ENCODE peak calls at places on chromosome 13, in seven cellular contexts. One of them, this sample, is unnamed.

GRCh38 chr13:27997904-27998522 is 9.5 kb upstream of the URAD start:
- DNase-seq in AG10803: peak
- DNase-seq in breast epithelium: no peak
- DNase-seq in astrocyte of the cerebellum: no peak
- DNase-seq in tibial nerve: no peak
- DNase-seq in stomach: peak
- DNase-seq in fibroblast of mammary gland: peak
- DNase-seq in this sample: no peak

GRCh38 chr13:105655046-105655445 is 880.4 kb downstream of the EFNB2 start:
- DNase-seq in AG10803: peak
- DNase-seq in breast epithelium: no peak
- DNase-seq in astrocyte of the cerebellum: peak
- DNase-seq in tibial nerve: no peak
- DNase-seq in stomach: no peak
- DNase-seq in fibroblast of mammary gland: peak
- DNase-seq in this sample: no peak

GRCh38 chr13:31731923-31732322 is 7.4 kb upstream of the RXFP2 start:
- DNase-seq in AG10803: no peak
- DNase-seq in breast epithelium: no peak
- DNase-seq in astrocyte of the cerebellum: no peak
- DNase-seq in tibial nerve: no peak
- DNase-seq in stomach: no peak
- DNase-seq in fibroblast of mammary gland: peak
- DNase-seq in this sample: no peak

GRCh38 chr13:87274209-87274819 is 396.9 kb upstream of the SLITRK5 start:
- DNase-seq in AG10803: peak
- DNase-seq in breast epithelium: no peak
- DNase-seq in astrocyte of the cerebellum: peak
- DNase-seq in tibial nerve: no peak
- DNase-seq in stomach: no peak
- DNase-seq in fibroblast of mammary gland: peak
- DNase-seq in this sample: no peak

GRCh38 chr13:21777166-21777565 is 106.3 kb downstream of the FGF9 start:
- DNase-seq in AG10803: no peak
- DNase-seq in breast epithelium: no peak
- DNase-seq in astrocyte of the cerebellum: no peak
- DNase-seq in tibial nerve: no peak
- DNase-seq in stomach: no peak
- DNase-seq in fibroblast of mammary gland: no peak
- DNase-seq in this sample: no peak

GRCh38 chr13:108288741-108289140 is 19.2 kb downstream of the TNFSF13B start:
- DNase-seq in AG10803: no peak
- DNase-seq in breast epithelium: no peak
- DNase-seq in astrocyte of the cerebellum: no peak
- DNase-seq in tibial nerve: no peak
- DNase-seq in stomach: no peak
- DNase-seq in fibroblast of mammary gland: no peak
- DNase-seq in this sample: no peak

GRCh38 chr13:24500977-24501376 is 11.6 kb downstream of the PARP4 start:
- DNase-seq in AG10803: peak
- DNase-seq in breast epithelium: no peak
- DNase-seq in astrocyte of the cerebellum: no peak
- DNase-seq in tibial nerve: no peak
- DNase-seq in stomach: no peak
- DNase-seq in fibroblast of mammary gland: peak
- DNase-seq in this sample: no peak

GRCh38 chr13:27470042-27470830 is 19.9 kb upstream of the MTIF3 start:
- DNase-seq in AG10803: no peak
- DNase-seq in breast epithelium: no peak
- DNase-seq in astrocyte of the cerebellum: no peak
- DNase-seq in tibial nerve: no peak
- DNase-seq in stomach: no peak
- DNase-seq in fibroblast of mammary gland: no peak
- DNase-seq in this sample: no peak

GRCh38 chr13:51643882-51644281 is 59.6 kb downstream of the WDFY2 start:
- DNase-seq in AG10803: peak
- DNase-seq in breast epithelium: no peak
- DNase-seq in astrocyte of the cerebellum: peak
- DNase-seq in tibial nerve: no peak
- DNase-seq in stomach: no peak
- DNase-seq in fibroblast of mammary gland: peak
- DNase-seq in this sample: no peak

GRCh38 chr13:113792236-113792770 is 33.3 kb downstream of the TMEM255B start:
- DNase-seq in AG10803: no peak
- DNase-seq in breast epithelium: no peak
- DNase-seq in astrocyte of the cerebellum: no peak
- DNase-seq in tibial nerve: no peak
- DNase-seq in stomach: no peak
- DNase-seq in fibroblast of mammary gland: no peak
- DNase-seq in this sample: no peak

GRCh38 chr13:109427148-109427547 is 359.2 kb downstream of the IRS2 start:
- DNase-seq in AG10803: peak
- DNase-seq in breast epithelium: no peak
- DNase-seq in astrocyte of the cerebellum: peak
- DNase-seq in tibial nerve: no peak
- DNase-seq in stomach: no peak
- DNase-seq in fibroblast of mammary gland: peak
- DNase-seq in this sample: no peak

GRCh38 chr13:75607447-75607846 is 28.7 kb upstream of the LMO7 start:
- DNase-seq in AG10803: no peak
- DNase-seq in breast epithelium: no peak
- DNase-seq in astrocyte of the cerebellum: no peak
- DNase-seq in tibial nerve: no peak
- DNase-seq in stomach: no peak
- DNase-seq in fibroblast of mammary gland: no peak
- DNase-seq in this sample: no peak

GRCh38 chr13:114282143-114282685 is 813 bp downstream of the UPF3A start:
- DNase-seq in AG10803: no peak
- DNase-seq in breast epithelium: no peak
- DNase-seq in astrocyte of the cerebellum: no peak
- DNase-seq in tibial nerve: no peak
- DNase-seq in stomach: peak
- DNase-seq in fibroblast of mammary gland: peak
- DNase-seq in this sample: peak

GRCh38 chr13:46507978-46508377 is 45.0 kb upstream of the LRCH1 start:
- DNase-seq in AG10803: peak
- DNase-seq in breast epithelium: no peak
- DNase-seq in astrocyte of the cerebellum: no peak
- DNase-seq in tibial nerve: no peak
- DNase-seq in stomach: no peak
- DNase-seq in fibroblast of mammary gland: peak
- DNase-seq in this sample: no peak

DNA sequence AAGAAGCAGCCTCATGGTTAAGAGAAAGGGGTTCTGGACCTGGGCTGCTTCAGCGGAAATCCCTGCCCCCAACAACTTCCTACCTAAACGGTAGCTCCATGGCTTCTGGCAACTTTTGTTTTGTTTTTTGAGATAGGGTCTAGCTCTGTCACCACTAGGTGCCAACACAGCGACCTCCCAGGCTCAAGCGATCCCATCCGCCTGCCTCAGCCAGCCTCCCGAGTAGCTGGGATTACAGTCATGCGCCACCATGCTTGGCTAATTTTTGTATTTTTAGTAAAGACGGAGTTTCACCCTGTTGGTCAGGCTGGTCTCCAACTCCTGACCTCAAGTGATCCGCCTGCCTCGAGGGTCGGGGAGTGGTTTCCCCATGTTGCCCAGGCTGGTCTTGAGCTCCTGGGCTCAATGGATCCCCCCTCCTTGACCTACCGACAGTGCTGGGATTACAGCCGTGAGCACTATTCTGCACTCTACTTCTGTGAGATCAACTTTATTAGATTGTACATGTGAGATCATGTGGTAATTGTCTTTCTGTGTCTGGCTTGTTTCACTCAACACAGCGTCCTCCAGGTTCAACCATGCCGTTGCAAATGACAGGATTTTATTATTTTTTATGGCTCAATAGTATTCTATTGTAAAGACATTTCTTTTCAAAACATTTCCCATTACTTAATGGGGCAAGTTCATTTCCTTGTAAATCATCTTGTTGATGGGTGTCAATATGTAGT is 1.3 kb upstream of the OBI1 start:
- DNase-seq in AG10803: peak
- DNase-seq in breast epithelium: no peak
- DNase-seq in astrocyte of the cerebellum: no peak
- DNase-seq in tibial nerve: no peak
- DNase-seq in stomach: no peak
- DNase-seq in fibroblast of mammary gland: peak
- DNase-seq in this sample: no peak
- TF ChIP-seq CTCF in AG10803: peak
- TF ChIP-seq CTCF in breast epithelium: no peak
- TF ChIP-seq CTCF in astrocyte of the cerebellum: no peak
- TF ChIP-seq CTCF in tibial nerve: no peak
- TF ChIP-seq CTCF in stomach: no peak
- TF ChIP-seq CTCF in fibroblast of mammary gland: no peak
- TF ChIP-seq CTCF in this sample: no peak

DNA sequence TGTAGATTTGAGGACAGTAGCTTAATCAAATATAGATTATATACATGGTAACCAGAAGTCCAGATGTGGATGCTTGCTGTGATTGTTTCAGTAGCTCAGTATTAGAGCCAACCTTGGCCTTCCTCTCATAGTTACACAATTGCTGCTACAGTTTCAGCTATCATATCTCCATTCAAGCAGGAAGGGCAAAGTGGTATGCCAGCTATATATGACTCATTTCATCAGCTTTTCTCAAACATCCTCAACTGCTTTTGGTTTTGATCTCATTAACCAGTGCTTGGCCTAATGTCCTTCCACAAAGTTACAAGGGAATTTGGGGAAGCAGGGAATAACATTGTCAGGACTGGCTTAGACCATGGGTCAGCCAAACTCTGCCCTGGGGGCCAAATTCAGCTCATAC is 73.0 kb upstream of the MAB21L1 start:
- DNase-seq in AG10803: peak
- DNase-seq in breast epithelium: no peak
- DNase-seq in astrocyte of the cerebellum: peak
- DNase-seq in tibial nerve: no peak
- DNase-seq in stomach: no peak
- DNase-seq in fibroblast of mammary gland: peak
- DNase-seq in this sample: no peak
- H3K4me3 ChIP-seq in AG10803: no peak
- H3K4me3 ChIP-seq in breast epithelium: no peak
- H3K4me3 ChIP-seq in astrocyte of the cerebellum: no peak
- H3K4me3 ChIP-seq in tibial nerve: no peak
- H3K4me3 ChIP-seq in stomach: no peak
- H3K4me3 ChIP-seq in fibroblast of mammary gland: no peak
- H3K4me3 ChIP-seq in this sample: no peak

GRCh38 chr13:79722885-79723445 is 242.0 kb downstream of the NDFIP2 start:
- DNase-seq in AG10803: no peak
- DNase-seq in breast epithelium: no peak
- DNase-seq in astrocyte of the cerebellum: no peak
- DNase-seq in tibial nerve: no peak
- DNase-seq in stomach: no peak
- DNase-seq in fibroblast of mammary gland: no peak
- DNase-seq in this sample: no peak

GRCh38 chr13:79725841-79726240 is 244.9 kb downstream of the NDFIP2 start:
- DNase-seq in AG10803: peak
- DNase-seq in breast epithelium: no peak
- DNase-seq in astrocyte of the cerebellum: no peak
- DNase-seq in tibial nerve: no peak
- DNase-seq in stomach: no peak
- DNase-seq in fibroblast of mammary gland: no peak
- DNase-seq in this sample: no peak

GRCh38 chr13:79723462-79724116 is 242.6 kb downstream of the NDFIP2 start:
- DNase-seq in AG10803: no peak
- DNase-seq in breast epithelium: no peak
- DNase-seq in astrocyte of the cerebellum: no peak
- DNase-seq in tibial nerve: no peak
- DNase-seq in stomach: no peak
- DNase-seq in fibroblast of mammary gland: no peak
- DNase-seq in this sample: no peak

GRCh38 chr13:79724348-79725103 is 243.6 kb downstream of the NDFIP2 start:
- DNase-seq in AG10803: no peak
- DNase-seq in breast epithelium: no peak
- DNase-seq in astrocyte of the cerebellum: no peak
- DNase-seq in tibial nerve: no peak
- DNase-seq in stomach: no peak
- DNase-seq in fibroblast of mammary gland: no peak
- DNase-seq in this sample: no peak
- TF ChIP-seq CTCF in AG10803: no peak
- TF ChIP-seq CTCF in breast epithelium: no peak
- TF ChIP-seq CTCF in astrocyte of the cerebellum: no peak
- TF ChIP-seq CTCF in tibial nerve: no peak
- TF ChIP-seq CTCF in stomach: no peak
- TF ChIP-seq CTCF in fibroblast of mammary gland: no peak
- TF ChIP-seq CTCF in this sample: no peak

GRCh38 chr13:112056739-112057433 is 10.1 kb upstream of the SOX1 start:
- DNase-seq in AG10803: no peak
- DNase-seq in breast epithelium: no peak
- DNase-seq in astrocyte of the cerebellum: no peak
- DNase-seq in tibial nerve: no peak
- DNase-seq in stomach: no peak
- DNase-seq in fibroblast of mammary gland: no peak
- DNase-seq in this sample: no peak

GRCh38 chr13:112054616-112055015 is 12.3 kb upstream of the SOX1 start:
- DNase-seq in AG10803: no peak
- DNase-seq in breast epithelium: no peak
- DNase-seq in astrocyte of the cerebellum: no peak
- DNase-seq in tibial nerve: no peak
- DNase-seq in stomach: no peak
- DNase-seq in fibroblast of mammary gland: no peak
- DNase-seq in this sample: no peak

GRCh38 chr13:112055032-112055416 is 11.9 kb upstream of the SOX1 start:
- DNase-seq in AG10803: no peak
- DNase-seq in breast epithelium: no peak
- DNase-seq in astrocyte of the cerebellum: no peak
- DNase-seq in tibial nerve: no peak
- DNase-seq in stomach: no peak
- DNase-seq in fibroblast of mammary gland: no peak
- DNase-seq in this sample: no peak

GRCh38 chr13:112056284-112056727 is 10.6 kb upstream of the SOX1 start:
- DNase-seq in AG10803: no peak
- DNase-seq in breast epithelium: no peak
- DNase-seq in astrocyte of the cerebellum: no peak
- DNase-seq in tibial nerve: no peak
- DNase-seq in stomach: no peak
- DNase-seq in fibroblast of mammary gland: no peak
- DNase-seq in this sample: no peak

DNA sequence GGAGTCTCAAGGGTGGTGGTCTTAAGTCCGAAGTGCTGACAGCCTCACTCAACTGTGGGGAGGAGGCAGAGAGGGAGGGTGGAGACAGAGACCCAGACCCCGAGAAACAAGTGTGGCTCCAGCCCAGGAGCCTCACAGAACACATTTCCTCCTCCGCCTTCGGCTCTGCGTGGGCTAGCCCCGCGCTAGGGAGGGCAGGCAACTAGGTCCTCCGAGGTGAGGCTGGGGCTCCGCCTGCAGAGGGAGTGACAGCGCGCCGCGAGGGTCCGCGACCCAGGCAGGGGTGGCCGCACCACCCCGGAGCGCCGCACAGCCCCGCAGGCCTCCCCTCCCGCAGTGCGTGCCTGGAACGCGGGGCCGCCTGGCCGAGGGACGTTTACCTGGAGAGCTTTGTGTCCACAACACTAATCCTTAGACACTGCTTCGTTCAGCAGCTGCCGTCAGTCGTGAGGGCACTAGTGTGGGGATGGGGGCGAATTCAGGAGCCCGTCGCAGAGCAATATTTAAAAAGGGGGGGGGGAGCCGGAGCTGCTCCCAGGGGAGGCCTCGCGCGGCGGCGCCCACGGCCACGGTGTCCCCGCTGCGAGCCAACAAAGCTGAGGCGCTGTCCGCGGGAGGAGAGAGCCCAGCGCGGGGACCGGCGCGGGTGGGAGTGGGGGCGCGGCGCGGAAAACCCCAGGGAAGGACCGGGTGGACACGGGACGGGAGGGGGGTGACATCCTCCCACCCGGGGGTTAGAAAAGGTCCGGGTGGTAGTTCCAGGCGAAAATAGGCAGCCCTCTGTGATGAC is 11.3 kb upstream of the SOX1 start:
- DNase-seq in AG10803: no peak
- DNase-seq in breast epithelium: no peak
- DNase-seq in astrocyte of the cerebellum: no peak
- DNase-seq in tibial nerve: no peak
- DNase-seq in stomach: no peak
- DNase-seq in fibroblast of mammary gland: no peak
- DNase-seq in this sample: no peak
- H3K4me3 ChIP-seq in AG10803: no peak
- H3K4me3 ChIP-seq in breast epithelium: no peak
- H3K4me3 ChIP-seq in astrocyte of the cerebellum: no peak
- H3K4me3 ChIP-seq in tibial nerve: no peak
- H3K4me3 ChIP-seq in stomach: peak
- H3K4me3 ChIP-seq in fibroblast of mammary gland: no peak
- H3K4me3 ChIP-seq in this sample: no peak